ENCODE peak calls at places on chromosomes 13 and 19, in six cellular contexts. H, Q, C, F, D and S are unnamed samples.

GRCh38 chr19:16969127-16969526 is 57.5 kb downstream of the CPAMD8 start:
- DNase-seq in D (peak; percentile 75), Q (peak; percentile 28), F (no peak), C (peak; percentile 57), H (no peak), S (no peak)

GRCh38 chr19:1566392-1567115 is 1.6 kb downstream of the MEX3D start:
- DNase-seq in Q (peak; percentile 89), H (peak; percentile 88), D (no peak), F (peak; percentile 70), C (no peak), S (peak; percentile 95)

GRCh38 chr13:109160357-109160756 is 530.9 kb downstream of the MYO16 start:
- DNase-seq in F (no peak), H (no peak), C (peak; percentile 48), Q (no peak), D (peak; percentile 76), S (no peak)

GRCh38 chr13:61406275-61406674 is 9.4 kb downstream of the PCDH20 start:
- DNase-seq in H (no peak), C (no peak), F (no peak), D (no peak), Q (no peak), S (no peak)

GRCh38 chr19:57719901-57720519 is 7.4 kb downstream of the ZNF671 start:
- DNase-seq in F (no peak), Q (no peak), H (no peak), D (no peak), C (no peak), S (no peak)

GRCh38 chr13:44147222-44147621 is 226.4 kb upstream of the SERP2 start:
- DNase-seq in F (no peak), C (no peak), Q (no peak), H (no peak), D (no peak), S (no peak)

GRCh38 chr13:21852043-21852442 is 181.2 kb downstream of the FGF9 start:
- DNase-seq in H (no peak), D (no peak), C (no peak), Q (no peak), F (no peak), S (no peak)

GRCh38 chr13:97371486-97372109 is 62.4 kb upstream of the RAP2A start:
- DNase-seq in Q (no peak), H (no peak), C (no peak), D (no peak), F (no peak), S (no peak)

GRCh38 chr13:44422755-44423643 is 49.4 kb downstream of the SERP2 start:
- DNase-seq in D (no peak), C (no peak), H (no peak), F (no peak), Q (no peak), S (no peak)

GRCh38 chr19:13208131-13208963 is 58.1 kb downstream of the IER2 start:
- DNase-seq in H (no peak), C (peak; percentile 90), F (no peak), Q (no peak), D (peak; percentile 63), S (no peak)

GRCh38 chr19:55247621-55248099 is 11.2 kb downstream of the PPP6R1 start:
- DNase-seq in Q (no peak), F (peak; percentile 88), C (no peak), H (no peak), D (no peak), S (peak; percentile 71)

GRCh38 chr13:45321230-45321629 is 19.8 kb downstream of the TPT1 start:
- DNase-seq in Q (no peak), C (no peak), D (no peak), F (no peak), H (no peak), S (no peak)

GRCh38 chr13:61170791-61171330 is 244.8 kb downstream of the PCDH20 start:
- DNase-seq in C (no peak), Q (no peak), D (no peak), F (no peak), H (no peak), S (no peak)

GRCh38 chr13:97125051-97125809 is 96.9 kb upstream of the MBNL2 start:
- DNase-seq in C (no peak), D (no peak), F (peak; percentile 39), H (peak; percentile 88), Q (peak; percentile 44), S (peak; percentile 50)

GRCh38 chr13:112703935-112704633 is 14.2 kb downstream of the ATP11A start:
- DNase-seq in C (no peak), Q (no peak), H (no peak), D (no peak), F (no peak), S (no peak)

GRCh38 chr13:109836629-109837607 is 50.5 kb upstream of the IRS2 start:
- DNase-seq in Q (no peak), F (no peak), D (no peak), C (no peak), H (peak; percentile 83), S (no peak)

GRCh38 chr13:27919934-27920676 is at the start of gene PDX1:
- DNase-seq in Q (peak; percentile 83), C (no peak), D (no peak), F (no peak), H (peak; percentile 77), S (peak; percentile 70)

GRCh38 chr19:33022472-33023116 is 42.1 kb downstream of the RHPN2 start:
- DNase-seq in D (no peak), C (no peak), F (peak; percentile 82), H (no peak), Q (peak; percentile 93), S (no peak)

GRCh38 chr13:29654807-29655547 is 59.5 kb upstream of the SLC7A1 start:
- DNase-seq in C (no peak), H (no peak), F (no peak), D (no peak), Q (no peak), S (no peak)

GRCh38 chr13:91270031-91270430 is 77.5 kb upstream of the MIR17HG start:
- DNase-seq in D (no peak), F (no peak), H (no peak), C (no peak), Q (no peak), S (no peak)

GRCh38 chr13:113819731-113820715 is 43.9 kb downstream of the GAS6 start:
- DNase-seq in Q (no peak), H (no peak), F (no peak), C (no peak), D (no peak), S (no peak)

GRCh38 chr13:32962342-32962741 is 53.9 kb upstream of the KL start:
- DNase-seq in Q (no peak), H (no peak), C (no peak), D (no peak), F (no peak), S (no peak)

GRCh38 chr13:113860579-113861432 is 3.1 kb downstream of the GAS6 start:
- DNase-seq in C (no peak), D (no peak), F (peak; percentile 82), Q (peak; percentile 87), H (peak; percentile 82), S (no peak)

GRCh38 chr19:38412491-38412890 is 9.6 kb downstream of the FAM98C start:
- DNase-seq in D (no peak), Q (no peak), C (no peak), H (no peak), F (no peak), S (no peak)

GRCh38 chr19:38411041-38411712 is 8.3 kb downstream of the FAM98C start:
- DNase-seq in H (no peak), F (no peak), D (no peak), C (no peak), Q (no peak), S (no peak)

GRCh38 chr19:38412961-38413360 is 10.1 kb downstream of the FAM98C start:
- DNase-seq in C (no peak), Q (no peak), D (no peak), F (no peak), H (no peak), S (no peak)

GRCh38 chr19:38417146-38417543 is 8.9 kb downstream of the RASGRP4 start:
- DNase-seq in D (no peak), C (no peak), Q (no peak), F (no peak), H (no peak), S (no peak)

DNA sequence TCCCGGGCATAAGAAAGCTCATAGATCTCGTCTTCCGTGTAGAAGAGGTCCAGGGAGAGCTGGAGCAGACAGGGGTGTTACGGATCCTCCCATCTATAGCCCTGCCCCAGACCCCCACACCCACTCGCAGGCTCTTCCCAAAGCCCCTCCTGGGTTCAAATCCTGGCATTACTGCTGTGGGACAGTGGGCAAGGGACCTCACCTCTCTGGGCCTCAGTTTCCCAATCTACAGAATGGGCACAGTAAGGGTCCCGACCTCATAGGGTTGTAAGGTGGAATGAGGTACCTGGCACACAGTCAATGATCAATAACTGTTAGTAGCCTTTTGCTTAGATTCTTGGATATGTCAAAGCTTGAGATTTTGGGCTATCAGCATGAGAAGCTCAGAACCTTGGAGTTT is 10.5 kb downstream of the FAM98C start:
- DNase-seq in C (no peak), H (no peak), F (no peak), Q (no peak), D (no peak), S (no peak)
- H3K9me2 ChIP-seq in C (no peaks in the 10 kb centered on the region), H (no peaks in the 10 kb centered on the region), F (no peaks in the 10 kb centered on the region), Q (no peaks in the 10 kb centered on the region), D (no peaks in the 10 kb centered on the region), S (no peaks in the 10 kb centered on the region)

GRCh38 chr13:111281751-111282311 is 38.6 kb upstream of the TEX29 start:
- DNase-seq in Q (no peak), H (no peak), D (no peak), F (no peak), C (no peak), S (no peak)
- H3K9me2 ChIP-seq in Q (no peaks in the 10 kb centered on the region), H (no peaks in the 10 kb centered on the region), D (no peaks in the 10 kb centered on the region), F (no peaks in the 10 kb centered on the region), C (no peaks in the 10 kb centered on the region), S (no peaks in the 10 kb centered on the region)

GRCh38 chr13:40920826-40921225 is 98.3 kb downstream of the ELF1 start:
- DNase-seq in Q (no peak), D (no peak), C (no peak), H (no peak), F (no peak), S (no peak)

GRCh38 chr13:40910324-40911050 is 108.6 kb downstream of the ELF1 start:
- DNase-seq in C (no peak), Q (no peak), H (no peak), F (no peak), D (peak; percentile 39), S (no peak)

GRCh38 chr13:40911341-40911740 is 107.8 kb downstream of the ELF1 start:
- DNase-seq in F (no peak), D (peak; percentile 29), H (no peak), Q (no peak), C (no peak), S (peak; percentile 32)

GRCh38 chr13:40916207-40916998 is 102.7 kb downstream of the ELF1 start:
- DNase-seq in Q (no peak), D (peak; percentile 73), F (no peak), C (no peak), H (no peak), S (peak; percentile 54)
- H3K9me2 ChIP-seq in Q (no peaks in the 10 kb centered on the region), D (no peaks in the 10 kb centered on the region), F (no peaks in the 10 kb centered on the region), C (no peaks in the 10 kb centered on the region), H (no peaks in the 10 kb centered on the region), S (no peaks in the 10 kb centered on the region)

DNA sequence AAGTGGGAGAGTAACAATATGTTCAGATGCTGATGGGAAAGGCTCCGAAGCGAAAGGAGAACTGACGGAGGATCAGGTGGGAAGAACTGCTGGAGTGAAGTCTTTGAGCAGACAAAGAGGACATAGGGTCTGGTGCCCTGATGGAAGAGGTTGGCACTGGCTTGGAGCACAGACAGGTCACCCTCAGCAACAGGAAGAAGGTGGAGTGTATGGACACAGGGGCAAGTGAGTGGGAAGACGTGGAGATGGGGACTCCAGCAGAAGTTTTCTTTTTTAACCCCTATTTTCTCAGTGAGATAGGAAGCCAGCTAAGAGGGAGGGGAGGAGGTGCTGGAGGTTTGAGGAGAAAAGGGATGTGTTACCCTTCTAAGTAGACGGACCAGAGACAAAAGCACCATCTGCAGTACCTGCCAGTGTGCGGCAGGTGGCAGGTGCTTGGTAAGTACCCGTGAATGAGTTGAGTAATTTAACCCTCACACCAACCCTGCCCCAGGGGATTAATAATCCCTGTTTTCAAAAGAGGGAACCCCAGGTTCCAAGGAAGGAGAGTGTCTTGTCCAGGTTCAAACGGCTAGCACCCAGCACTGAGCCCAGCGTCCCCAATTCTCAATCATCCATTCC is 11.2 kb downstream of the HAS1 start:
- DNase-seq in Q (peak; percentile 87), C (peak; percentile 77), F (peak; percentile 38), H (peak; percentile 57), D (peak; percentile 92), S (no peak)
- H3K9me2 ChIP-seq in Q (no peaks in the 10 kb centered on the region), C (no peaks in the 10 kb centered on the region), F (no peaks in the 10 kb centered on the region), H (no peaks in the 10 kb centered on the region), D (no peaks in the 10 kb centered on the region), S (no peaks in the 10 kb centered on the region)